ENCODE peak calls at places on chromosome 20, in five cellular contexts. M, I, E, L and Z are unnamed samples.

GRCh38 chr20:3315110-3315509 is 76.1 kb upstream of the SLC4A11 start:
- DNase-seq in M (no peak), I (no peak), E (no peak), L (no peak), Z (no peak)

GRCh38 chr20:34322267-34323105 is 19.3 kb upstream of the AHCY start:
- DNase-seq in M (no peak), I (no peak), E (no peak), L (no peak), Z (no peak)

GRCh38 chr20:20371133-20371532 is 3.2 kb downstream of the INSM1 start:
- DNase-seq in M (peak; percentile 8), I (no peak), E (peak; percentile 45), L (no peak), Z (no peak)

GRCh38 chr20:59735917-59736316 is 131.6 kb downstream of the PHACTR3 start:
- DNase-seq in M (no peak), I (no peak), E (no peak), L (peak; percentile 25), Z (no peak)

GRCh38 chr20:46341374-46342044 is 33.2 kb upstream of the CDH22 start:
- DNase-seq in M (no peak), I (no peak), E (no peak), L (no peak), Z (no peak)

GRCh38 chr20:31937820-31938219 is 14.0 kb downstream of the PDRG1 start:
- DNase-seq in M (no peak), I (no peak), E (no peak), L (no peak), Z (no peak)

GRCh38 chr20:19811231-19811630 is 53.2 kb downstream of the RIN2 start:
- DNase-seq in M (no peak), I (no peak), E (no peak), L (no peak), Z (no peak)

GRCh38 chr20:40255368-40255767 is 433.7 kb downstream of the MAFB start:
- DNase-seq in M (no peak), I (no peak), E (no peak), L (no peak), Z (no peak)

GRCh38 chr20:22691369-22692118 is 107.2 kb upstream of the FOXA2 start:
- DNase-seq in M (peak; percentile 64), I (peak; percentile 82), E (peak; percentile 78), L (peak; percentile 84), Z (peak; percentile 66)

GRCh38 chr20:16556299-16556698 is 16.9 kb downstream of the KIF16B start:
- DNase-seq in M (no peak), I (no peak), E (no peak), L (no peak), Z (no peak)

GRCh38 chr20:60214901-60215522 is 256.8 kb downstream of the CDH26 start:
- DNase-seq in M (no peak), I (no peak), E (no peak), L (no peak), Z (no peak)

GRCh38 chr20:17849901-17850673 is 118.5 kb downstream of the SNX5 start:
- DNase-seq in M (no peak), I (peak; percentile 53), E (no peak), L (no peak), Z (no peak)

GRCh38 chr20:56893206-56893605 is 264.1 kb downstream of the TFAP2C start:
- DNase-seq in M (no peak), I (no peak), E (no peak), L (no peak), Z (no peak)

GRCh38 chr20:39225536-39225935 is 263.4 kb downstream of the DHX35 start:
- DNase-seq in M (no peak), I (no peak), E (no peak), L (no peak), Z (no peak)

GRCh38 chr20:58606184-58606583 is 44.9 kb upstream of the STX16 start:
- DNase-seq in M (no peak), I (no peak), E (no peak), L (no peak), Z (no peak)

GRCh38 chr20:4829494-4830211 is 107.9 kb downstream of the PRND start:
- DNase-seq in M (no peak), I (no peak), E (no peak), L (no peak), Z (no peak)

GRCh38 chr20:39800548-39800947 is 838.4 kb downstream of the DHX35 start:
- DNase-seq in M (no peak), I (no peak), E (no peak), L (no peak), Z (no peak)

GRCh38 chr20:13765868-13766416 is 18.8 kb downstream of the ESF1 start:
- DNase-seq in M (no peak), I (no peak), E (no peak), L (no peak), Z (no peak)

GRCh38 chr20:51387125-51387865 is 155.2 kb downstream of the NFATC2 start:
- DNase-seq in M (no peak), I (no peak), E (no peak), L (no peak), Z (no peak)

GRCh38 chr20:47816487-47817451 is 31.5 kb upstream of the SULF2 start:
- DNase-seq in M (no peak), I (no peak), E (no peak), L (no peak), Z (no peak)

GRCh38 chr20:50980851-50981713 is 22.5 kb downstream of the MOCS3 start:
- DNase-seq in M (peak; percentile 72), I (peak; percentile 55), E (peak; percentile 11), L (peak; percentile 76), Z (no peak)

GRCh38 chr20:8021541-8022269 is 2.1 kb upstream of the TMX4 start:
- DNase-seq in M (no peak), I (no peak), E (no peak), L (no peak), Z (no peak)

GRCh38 chr20:63151554-63152321 is 64.2 kb downstream of the YTHDF1 start:
- DNase-seq in M (no peak), I (peak; percentile 35), E (no peak), L (no peak), Z (peak; percentile 33)

GRCh38 chr20:17161661-17162410 is 65.0 kb upstream of the PCSK2 start:
- DNase-seq in M (no peak), I (no peak), E (no peak), L (no peak), Z (no peak)

GRCh38 chr20:32439132-32439829 is 81.2 kb downstream of the ASXL1 start:
- DNase-seq in M (no peak), I (no peak), E (no peak), L (no peak), Z (no peak)

GRCh38 chr20:32040142-32040953 is 11.7 kb upstream of the HCK start:
- DNase-seq in M (no peak), I (peak; percentile 86), E (no peak), L (peak; percentile 50), Z (no peak)

GRCh38 chr20:63636752-63637633 is 10.1 kb upstream of the GMEB2 start:
- DNase-seq in M (no peak), I (no peak), E (no peak), L (no peak), Z (no peak)

GRCh38 chr20:45861157-45862075 is 4.0 kb downstream of the ZSWIM3 start:
- DNase-seq in M (no peak), I (no peak), E (peak; percentile 1), L (no peak), Z (no peak)

GRCh38 chr20:35434085-35435005 is 3.7 kb downstream of the GDF5 start:
- DNase-seq in M (no peak), I (peak; percentile 52), E (no peak), L (no peak), Z (no peak)

GRCh38 chr20:37394543-37395410 is 48.8 kb downstream of the SRC start:
- DNase-seq in M (no peak), I (peak; percentile 40), E (no peak), L (no peak), Z (no peak)

GRCh38 chr20:51575486-51575885 is 33.0 kb upstream of the NFATC2 start:
- DNase-seq in M (no peak), I (no peak), E (no peak), L (no peak), Z (no peak)

GRCh38 chr20:25247100-25247665 is 702 bp upstream of the PYGB start:
- DNase-seq in M (no peak), I (peak; percentile 72), E (peak; percentile 62), L (peak; percentile 81), Z (peak; percentile 39)

GRCh38 chr20:50191065-50191565 is 485 bp downstream of the CEBPB start:
- DNase-seq in M (no peak), I (peak; percentile 86), E (no peak), L (no peak), Z (peak; percentile 51)

GRCh38 chr20:50636601-50637539 is 54.5 kb downstream of the RIPOR3 start:
- DNase-seq in M (no peak), I (no peak), E (no peak), L (no peak), Z (no peak)

GRCh38 chr20:21027569-21027968 is 78.6 kb downstream of the LINC00237 start:
- DNase-seq in M (no peak), I (no peak), E (no peak), L (peak; percentile 57), Z (no peak)

GRCh38 chr20:37898301-37899104 is 4.4 kb upstream of the VSTM2L start:
- DNase-seq in M (no peak), I (no peak), E (no peak), L (no peak), Z (no peak)

GRCh38 chr20:46255440-46256104 is 52.7 kb downstream of the CDH22 start:
- DNase-seq in M (peak; percentile 87), I (peak; percentile 82), E (peak; percentile 85), L (no peak), Z (no peak)